ENCODE peak calls at places on chromosomes 1 and 21, in four cellular contexts. One of them, this sample, is unnamed.
A peak's percentile ranks its signal among the peaks of the same experiment; 100 is the strongest.

GRCh38 chr1:179856286-179856685 is 21.3 kb downstream of the TOR1AIP2 start:
- DNase-seq in GM06990: no peak
- DNase-seq in fibroblast of pulmonary artery: no peak
- DNase-seq in HTR-8/SVneo: no peak
- DNase-seq in this sample: no peak

GRCh38 chr1:112444269-112444668 is 48.3 kb downstream of the CTTNBP2NL start:
- DNase-seq in GM06990: no peak
- DNase-seq in fibroblast of pulmonary artery: peak; percentile 34
- DNase-seq in HTR-8/SVneo: peak; percentile 10
- DNase-seq in this sample: no peak

GRCh38 chr1:1083181-1084027 is 9.3 kb upstream of the RNF223 start:
- DNase-seq in GM06990: peak; percentile 13
- DNase-seq in fibroblast of pulmonary artery: no peak
- DNase-seq in HTR-8/SVneo: no peak
- DNase-seq in this sample: no peak

GRCh38 chr1:235697517-235697916 is 47.9 kb upstream of the GNG4 start:
- DNase-seq in GM06990: no peak
- DNase-seq in fibroblast of pulmonary artery: no peak
- DNase-seq in HTR-8/SVneo: no peak
- DNase-seq in this sample: no peak

GRCh38 chr1:22320703-22321344 is 130.8 kb upstream of the ZBTB40 start:
- DNase-seq in GM06990: no peak
- DNase-seq in fibroblast of pulmonary artery: no peak
- DNase-seq in HTR-8/SVneo: no peak
- DNase-seq in this sample: no peak

GRCh38 chr1:19036049-19036546 is 79.6 kb upstream of the IFFO2 start:
- DNase-seq in GM06990: no peak
- DNase-seq in fibroblast of pulmonary artery: no peak
- DNase-seq in HTR-8/SVneo: no peak
- DNase-seq in this sample: no peak

GRCh38 chr21:14550200-14550599 is 4.1 kb upstream of the SAMSN1 start:
- DNase-seq in GM06990: no peak
- DNase-seq in fibroblast of pulmonary artery: no peak
- DNase-seq in HTR-8/SVneo: no peak
- DNase-seq in this sample: peak; percentile 57

GRCh38 chr1:109091196-109092193 is 931 bp downstream of the TMEM167B start:
- DNase-seq in GM06990: no peak
- DNase-seq in fibroblast of pulmonary artery: peak; percentile 60
- DNase-seq in HTR-8/SVneo: no peak
- DNase-seq in this sample: peak; percentile 34

GRCh38 chr1:40385437-40386310 is 12.1 kb downstream of the SMAP2 start:
- DNase-seq in GM06990: peak; percentile 83
- DNase-seq in fibroblast of pulmonary artery: peak; percentile 40
- DNase-seq in HTR-8/SVneo: no peak
- DNase-seq in this sample: peak; percentile 88

GRCh38 chr1:115286431-115287205 is 51.4 kb downstream of the NGF start:
- DNase-seq in GM06990: no peak
- DNase-seq in fibroblast of pulmonary artery: no peak
- DNase-seq in HTR-8/SVneo: no peak
- DNase-seq in this sample: no peak

GRCh38 chr1:51316764-51317120 is 13.6 kb downstream of the TTC39A start:
- DNase-seq in GM06990: no peak
- DNase-seq in fibroblast of pulmonary artery: no peak
- DNase-seq in HTR-8/SVneo: no peak
- DNase-seq in this sample: no peak

GRCh38 chr1:231522038-231522437 is 6.4 kb upstream of the TSNAX start:
- DNase-seq in GM06990: no peak
- DNase-seq in fibroblast of pulmonary artery: no peak
- DNase-seq in HTR-8/SVneo: no peak
- DNase-seq in this sample: no peak

GRCh38 chr1:186244825-186245224 is 130.2 kb downstream of the TPR start:
- DNase-seq in GM06990: no peak
- DNase-seq in fibroblast of pulmonary artery: peak; percentile 21
- DNase-seq in HTR-8/SVneo: no peak
- DNase-seq in this sample: peak; percentile 10

GRCh38 chr1:206075786-206076725 is 23.1 kb downstream of the RHEX start:
- DNase-seq in GM06990: no peak
- DNase-seq in fibroblast of pulmonary artery: no peak
- DNase-seq in HTR-8/SVneo: no peak
- DNase-seq in this sample: no peak

GRCh38 chr1:12339410-12339809 is 109.6 kb downstream of the VPS13D start:
- DNase-seq in GM06990: no peak
- DNase-seq in fibroblast of pulmonary artery: no peak
- DNase-seq in HTR-8/SVneo: no peak
- DNase-seq in this sample: no peak

GRCh38 chr1:25649041-25649440 is 32.5 kb downstream of the MAN1C1 start:
- DNase-seq in GM06990: no peak
- DNase-seq in fibroblast of pulmonary artery: no peak
- DNase-seq in HTR-8/SVneo: no peak
- DNase-seq in this sample: no peak

GRCh38 chr1:183585038-183585437 is 5.2 kb downstream of the NCF2 start:
- DNase-seq in GM06990: no peak
- DNase-seq in fibroblast of pulmonary artery: no peak
- DNase-seq in HTR-8/SVneo: no peak
- DNase-seq in this sample: no peak

GRCh38 chr1:192584951-192585350 is 9.4 kb downstream of the RGS1 start:
- DNase-seq in GM06990: no peak
- DNase-seq in fibroblast of pulmonary artery: peak; percentile 13
- DNase-seq in HTR-8/SVneo: no peak
- DNase-seq in this sample: no peak

GRCh38 chr1:107196973-107197562 is 56.2 kb downstream of the NTNG1 start:
- DNase-seq in GM06990: no peak
- DNase-seq in fibroblast of pulmonary artery: peak; percentile 8
- DNase-seq in HTR-8/SVneo: no peak
- DNase-seq in this sample: no peak

GRCh38 chr1:46062651-46063319 is 69.6 kb downstream of the PIK3R3 start:
- DNase-seq in GM06990: no peak
- DNase-seq in fibroblast of pulmonary artery: no peak
- DNase-seq in HTR-8/SVneo: no peak
- DNase-seq in this sample: peak; percentile 63

GRCh38 chr21:39348355-39349210 is at the start of gene HMGN1:
- DNase-seq in GM06990: peak; percentile 87
- DNase-seq in fibroblast of pulmonary artery: peak; percentile 87
- DNase-seq in HTR-8/SVneo: peak; percentile 84
- DNase-seq in this sample: peak; percentile 89

GRCh38 chr1:85153149-85153891 is 47.5 kb downstream of the SYDE2 start:
- DNase-seq in GM06990: no peak
- DNase-seq in fibroblast of pulmonary artery: no peak
- DNase-seq in HTR-8/SVneo: no peak
- DNase-seq in this sample: peak; percentile 45

GRCh38 chr1:154802336-154803003 is 67.6 kb downstream of the KCNN3 start:
- DNase-seq in GM06990: no peak
- DNase-seq in fibroblast of pulmonary artery: no peak
- DNase-seq in HTR-8/SVneo: no peak
- DNase-seq in this sample: no peak